ENCODE peak calls at places on chromosomes 13 and 19, in ten cellular contexts. Y, Q, X, F, V, H, I, T, U and R are unnamed samples.

GRCh38 chr13:30134578-30134977 is 172.8 kb downstream of the KATNAL1 start:
- DNase-seq in F (no peak), U (no peak), H (peak), Y (no peak), T (no peak), Q (no peak), V (no peak), I (no peak), X (no peak), R (no peak)

GRCh38 chr13:113129921-113130750 is 7.5 kb downstream of the F10 start:
- DNase-seq in X (no peak), H (no peak), F (no peak), I (no peak), Y (peak), Q (peak), U (no peak), T (no peak), V (no peak), R (peak)

GRCh38 chr19:53507523-53508442 is 30.2 kb upstream of the ZNF331 start:
- DNase-seq in F (no peak), T (no peak), Q (no peak), I (no peak), V (no peak), X (no peak), U (no peak), Y (no peak), H (peak), R (no peak)

GRCh38 chr19:8210660-8211101 is 1.5 kb downstream of the CERS4 start:
- DNase-seq in I (no peak), H (no peak), T (no peak), U (no peak), V (no peak), F (no peak), Q (peak), X (no peak), Y (no peak), R (no peak)

GRCh38 chr13:49098198-49098597 is 121.9 kb upstream of the MLNR start:
- DNase-seq in H (peak), T (no peak), X (peak), V (peak), U (no peak), I (peak), F (no peak), Y (no peak), Q (no peak), R (no peak)

GRCh38 chr19:54903303-54903702 is 2.6 kb upstream of the NCR1 start:
- DNase-seq in U (no peak), Y (no peak), F (no peak), V (no peak), I (no peak), H (no peak), X (no peak), T (no peak), Q (no peak), R (no peak)

GRCh38 chr19:2770055-2771013 is 12.7 kb downstream of the SGTA start:
- DNase-seq in T (no peak), U (no peak), X (no peak), Y (no peak), Q (no peak), H (no peak), V (peak), F (no peak), I (no peak), R (no peak)

GRCh38 chr19:11381535-11382369 is 2.4 kb downstream of the EPOR start:
- DNase-seq in U (peak), Q (peak), H (peak), T (peak), Y (peak), I (peak), V (peak), X (peak), F (peak), R (peak)

GRCh38 chr19:478236-478888 is 17.5 kb upstream of the SHC2 start:
- DNase-seq in T (no peak), V (no peak), F (no peak), Q (no peak), Y (no peak), X (no peak), I (no peak), H (no peak), U (no peak), R (no peak)

GRCh38 chr13:95858286-95859075 is 181.5 kb downstream of the DNAJC3 start:
- DNase-seq in Y (no peak), I (no peak), H (peak), Q (no peak), X (no peak), U (no peak), V (no peak), F (no peak), T (no peak), R (no peak)

GRCh38 chr19:406121-406711 is 2.7 kb downstream of the C2CD4C start:
- DNase-seq in V (no peak), I (no peak), X (no peak), Q (no peak), U (no peak), H (no peak), Y (no peak), F (no peak), T (no peak), R (peak)

GRCh38 chr19:48405010-48405659 is 11.7 kb downstream of the GRIN2D start:
- DNase-seq in Y (no peak), Q (no peak), I (no peak), U (no peak), F (no peak), V (no peak), T (no peak), H (no peak), X (no peak), R (no peak)

GRCh38 chr19:48933382-48933932 is at the start of gene DHDH:
- DNase-seq in V (no peak), T (peak), H (peak), Q (peak), F (peak), U (peak), X (peak), I (peak), Y (peak), R (peak)

GRCh38 chr19:52527954-52528326 is 472 bp downstream of the ZNF808 start:
- DNase-seq in U (no peak), I (no peak), T (no peak), V (no peak), Y (no peak), H (no peak), X (peak), F (no peak), Q (no peak), R (peak)

GRCh38 chr19:17680235-17680722 is 7.9 kb downstream of the UNC13A start:
- DNase-seq in U (no peak), T (peak), V (no peak), X (no peak), Q (peak), I (no peak), F (no peak), H (peak), Y (peak), R (peak)